ENCODE peak calls at places on chromosomes 2 and 18, in four cellular contexts. B is GM12878, L is K562, Q is H1. V is an unnamed sample.

GRCh38 chr2:78351208-78351607 is 674.3 kb upstream of the REG3G start:
- DNase-seq in B (no peak), L (no peak), Q (no peak), V (no peak)

GRCh38 chr2:28002181-28002580 is 111.7 kb downstream of the BABAM2 start:
- DNase-seq in B (no peak), L (no peak), Q (no peak), V (no peak)

GRCh38 chr2:85796549-85797262 is 42.9 kb downstream of the ATOH8 start:
- DNase-seq in B (no peak), L (no peak), Q (no peak), V (no peak)

GRCh38 chr2:101251844-101252407 is 760 bp upstream of the CNOT11 start:
- DNase-seq in B (no peak), L (no peak), Q (peak; percentile 52), V (peak; percentile 74)

GRCh38 chr2:189407161-189407943 is 33.9 kb upstream of the WDR75 start:
- DNase-seq in B (no peak), L (no peak), Q (no peak), V (no peak)

GRCh38 chr18:33699372-33699771 is 121.4 kb downstream of the ASXL3 start:
- DNase-seq in B (peak; percentile 8), L (no peak), Q (no peak), V (no peak)

GRCh38 chr2:33436083-33436482 is 40.4 kb upstream of the RASGRP3 start:
- DNase-seq in B (no peak), L (no peak), Q (no peak), V (no peak)

GRCh38 chr2:136764397-136765255 is 719 bp upstream of the THSD7B start:
- DNase-seq in B (no peak), L (no peak), Q (peak; percentile 64), V (no peak)

GRCh38 chr2:19851116-19851515 is 50.7 kb downstream of the TTC32 start:
- DNase-seq in B (no peak), L (no peak), Q (peak; percentile 56), V (no peak)

GRCh38 chr2:230691005-230691647 is 21.5 kb upstream of the CAB39 start:
- DNase-seq in B (no peak), L (no peak), Q (no peak), V (peak; percentile 71)

DNA sequence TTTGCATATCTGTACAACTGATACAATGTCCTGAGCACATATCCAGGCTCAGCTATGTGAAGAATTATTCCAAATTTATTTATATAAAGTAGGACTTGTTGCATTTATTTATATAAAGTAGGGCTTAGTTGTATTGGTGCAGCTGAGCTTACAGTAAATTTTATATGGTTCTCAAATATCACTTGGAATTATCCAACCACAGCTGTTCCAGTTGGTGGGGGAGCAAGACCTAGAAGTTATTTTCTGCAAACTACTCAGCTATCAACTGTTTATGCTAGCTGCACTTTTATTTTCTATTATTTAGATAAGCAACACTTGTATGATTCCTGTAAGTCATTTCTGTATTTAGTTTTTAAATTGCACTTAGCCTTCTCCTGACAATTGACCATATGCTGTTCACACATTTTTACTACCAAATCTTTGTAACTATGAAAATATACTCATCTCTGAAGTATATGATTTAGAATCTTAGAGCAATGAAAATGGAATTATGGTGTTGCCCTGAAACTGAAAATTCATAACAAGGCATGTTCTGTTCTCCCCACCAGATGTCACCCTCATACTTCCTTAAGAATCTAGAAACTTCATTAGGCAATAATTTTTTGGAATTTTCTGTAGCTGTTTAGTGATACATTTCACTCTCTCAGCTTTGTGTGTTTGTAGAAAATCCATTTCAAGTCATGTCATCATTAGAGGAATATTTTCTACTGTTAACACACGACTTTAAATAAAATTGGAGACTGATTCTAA is 157.0 kb upstream of the CBLN2 start:
- DNase-seq in B (no peak), L (no peak), Q (no peak), V (no peak)
- TF ChIP-seq CTCF in B (peak; percentile 46), L (no peak), Q (no peak), V (peak; percentile 24)

DNA sequence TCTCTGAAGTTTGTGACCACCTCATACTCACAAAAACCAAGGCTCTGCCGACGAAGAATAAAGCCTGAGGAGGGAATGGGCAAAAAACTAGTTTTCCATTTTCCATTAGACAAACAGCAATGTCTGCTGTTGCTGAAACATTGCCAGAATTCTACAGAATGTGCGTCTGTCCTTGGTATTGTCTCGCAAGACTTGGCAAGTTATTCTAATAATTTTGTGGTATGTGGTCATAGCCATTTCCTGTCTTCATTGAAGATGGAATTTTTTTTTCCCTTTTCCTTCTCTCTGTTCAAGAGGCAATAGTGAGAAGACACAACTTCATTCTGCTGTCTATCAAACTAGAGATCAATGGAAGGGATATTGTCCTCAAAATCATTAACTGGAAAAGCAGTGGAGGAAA is 296.1 kb downstream of the RND3 start:
- DNase-seq in B (no peak), L (no peak), Q (no peak), V (no peak)
- TF ChIP-seq EGR1 in B (no peak), L (no peak), Q (no peak), V (no peak)

GRCh38 chr18:42514522-42514921 is 559.5 kb downstream of the PIK3C3 start:
- DNase-seq in B (no peak), L (no peak), Q (no peak), V (no peak)

GRCh38 chr18:42517896-42518295 is 562.9 kb downstream of the PIK3C3 start:
- DNase-seq in B (no peak), L (no peak), Q (no peak), V (no peak)

GRCh38 chr18:42525905-42526304 is 570.9 kb downstream of the PIK3C3 start:
- DNase-seq in B (no peak), L (no peak), Q (no peak), V (no peak)

DNA sequence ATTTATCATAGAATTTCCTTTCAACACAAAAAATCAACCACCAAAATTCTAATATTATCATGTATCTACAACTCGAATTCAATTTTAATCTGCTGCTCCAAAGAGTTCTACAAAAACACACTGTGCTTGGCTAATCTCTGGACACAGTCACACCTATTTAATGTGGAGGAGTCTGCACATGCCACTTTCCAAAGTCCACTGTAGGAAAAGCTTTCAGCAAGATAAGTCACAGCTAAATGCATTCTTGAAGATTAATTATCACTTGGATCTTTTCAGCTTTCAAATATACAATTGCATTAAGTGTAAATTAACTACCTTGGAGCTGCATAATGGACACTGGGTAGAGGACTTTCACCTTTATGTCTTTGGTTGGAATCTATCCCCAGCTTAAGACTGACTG is 565.0 kb downstream of the PIK3C3 start:
- DNase-seq in B (no peak), L (no peak), Q (no peak), V (no peak)
- TF ChIP-seq MAX in B (no peak), L (no peak), Q (no peak), V (no peak)

DNA sequence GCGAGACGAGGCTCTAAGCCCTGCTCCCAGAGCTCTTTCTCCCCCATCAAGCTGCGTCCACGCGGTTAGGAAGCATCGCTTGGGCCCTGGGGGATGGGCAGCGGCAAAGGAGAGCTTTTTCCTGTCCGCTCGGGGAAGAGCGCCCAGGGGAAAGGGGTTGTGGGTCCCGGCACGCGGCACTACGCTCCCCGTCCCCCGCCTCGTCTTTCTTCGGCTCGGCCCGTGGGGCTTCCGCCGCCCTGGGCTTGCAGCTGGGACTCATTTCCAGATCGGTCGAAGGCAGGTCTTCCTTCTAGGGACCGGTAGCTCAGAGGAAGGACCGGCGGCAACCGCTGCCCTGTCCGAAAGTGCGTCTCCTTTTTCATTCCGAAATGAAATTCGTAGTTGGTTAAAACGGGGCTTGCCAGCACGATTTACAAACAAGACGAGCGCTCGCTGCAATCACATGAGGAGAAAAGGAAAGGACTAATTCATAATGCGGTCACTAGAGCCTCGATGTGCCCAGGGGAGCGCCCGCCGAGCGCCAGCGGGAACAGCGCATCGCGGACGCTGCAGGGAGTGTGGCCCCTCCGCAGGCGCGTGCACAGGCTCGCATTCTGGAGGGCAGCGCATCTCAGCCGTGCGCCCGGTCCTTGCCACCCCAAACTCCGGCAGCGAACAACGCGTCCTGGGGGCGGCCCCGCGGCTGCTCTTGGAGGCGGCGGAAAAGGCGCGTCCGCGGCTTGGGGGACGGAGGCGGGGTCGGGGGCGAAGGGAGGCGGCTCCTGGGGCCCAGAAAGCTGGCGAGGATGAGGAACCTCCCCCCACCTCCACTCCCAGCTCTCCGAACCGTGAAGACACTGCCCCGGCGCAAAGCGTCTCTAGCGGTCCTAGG is 3.6 kb upstream of the ITPRIPL1 start:
- DNase-seq in B (peak; percentile 82), L (peak; percentile 84), Q (peak; percentile 87), V (no peak)
- TF ChIP-seq CTCF in B (no peak), L (no peak), Q (peak; percentile 5), V (no peak)

GRCh38 chr2:241314181-241314932 is 1.1 kb downstream of the HDLBP start:
- DNase-seq in B (no peak), L (no peak), Q (no peak), V (peak; percentile 8)
- TF ChIP-seq EGR1 in B (no peak), L (no peak), Q (no peak), V (no peak)

GRCh38 chr2:163716101-163716500 is 19.7 kb downstream of the FIGN start:
- DNase-seq in B (no peak), L (no peak), Q (no peak), V (no peak)

GRCh38 chr2:163715199-163715598 is 20.6 kb downstream of the FIGN start:
- DNase-seq in B (no peak), L (no peak), Q (no peak), V (no peak)

GRCh38 chr2:163719278-163719677 is 16.5 kb downstream of the FIGN start:
- DNase-seq in B (no peak), L (no peak), Q (no peak), V (no peak)

GRCh38 chr2:163717474-163717873 is 18.3 kb downstream of the FIGN start:
- DNase-seq in B (no peak), L (no peak), Q (no peak), V (no peak)

GRCh38 chr2:163717993-163718680 is 17.7 kb downstream of the FIGN start:
- DNase-seq in B (no peak), L (no peak), Q (no peak), V (no peak)
- TF ChIP-seq MAX in B (no peak), L (no peak), Q (no peak), V (no peak)